ENCODE peak calls at places on chromosomes 4 and X, in eight cellular contexts. D is G401; U is activated CD4-positive, alpha-beta T cell treated with anti-CD3 and anti-CD28 coated beads, Interleukin-2, amount 10 ng/mL, durations not matched to agents 7 days and 5 days; R is effector memory CD4-positive, alpha-beta T cell; O is ureter; B is fibroblast of lung; P is non-pigmented ciliary epithelial cell; M is AG08395. J is an unnamed sample.

GRCh38 chrX:55907968-55908607 is 190.5 kb downstream of the RRAGB start:
- DNase-seq in U (peak), B (peak), P (no peak), M (peak), R (peak), O (peak), D (peak), J (no peak)

GRCh38 chr4:87937523-87937922 is 38.0 kb upstream of the SPP1 start:
- DNase-seq in U (no peak), D (no peak), M (no peak), P (no peak), B (no peak), O (no peak), R (no peak), J (no peak)

GRCh38 chr4:38071801-38072567 is 111.8 kb downstream of the PTTG2 start:
- DNase-seq in M (no peak), P (no peak), B (no peak), D (no peak), U (no peak), R (no peak), O (no peak), J (peak)

GRCh38 chr4:138327334-138327733 is 85.2 kb upstream of the SLC7A11 start:
- DNase-seq in O (no peak), M (no peak), U (no peak), D (no peak), R (no peak), B (no peak), P (no peak), J (no peak)

GRCh38 chrX:56310581-56310980 is 78.4 kb downstream of the KLF8 start:
- DNase-seq in M (no peak), O (no peak), R (no peak), P (no peak), B (no peak), D (no peak), U (no peak), J (no peak)

GRCh38 chr4:68256284-68256683 is 10.8 kb upstream of the TMPRSS11B start:
- DNase-seq in M (no peak), P (no peak), B (peak), D (no peak), R (no peak), O (no peak), U (no peak), J (no peak)

GRCh38 chr4:13524504-13525243 is 19.6 kb downstream of the NKX3-2 start:
- DNase-seq in M (peak), B (peak), D (no peak), R (no peak), O (no peak), U (no peak), P (no peak), J (no peak)

GRCh38 chr4:80370635-80371034 is 35.1 kb downstream of the CFAP299 start:
- DNase-seq in B (no peak), O (no peak), R (no peak), P (no peak), M (no peak), U (no peak), D (no peak), J (no peak)

GRCh38 chrX:72105436-72105835 is 26.3 kb downstream of the RTL5 start:
- DNase-seq in R (peak), D (no peak), B (no peak), U (peak), P (no peak), M (no peak), O (no peak), J (no peak)

GRCh38 chrX:133085785-133086184 is 11.1 kb downstream of the USP26 start:
- DNase-seq in B (no peak), R (no peak), D (no peak), O (no peak), M (no peak), U (no peak), P (no peak), J (no peak)

GRCh38 chr4:110309686-110310085 is 111.3 kb upstream of the ELOVL6 start:
- DNase-seq in U (no peak), D (no peak), M (peak), O (no peak), P (no peak), B (peak), R (no peak), J (no peak)

GRCh38 chr4:16124232-16124631 is 40.4 kb upstream of the PROM1 start:
- DNase-seq in M (no peak), P (no peak), U (no peak), D (peak), O (no peak), B (peak), R (no peak), J (no peak)

GRCh38 chr4:181478675-181479074 is 764.5 kb upstream of the TENM3 start:
- DNase-seq in U (no peak), P (no peak), D (no peak), B (peak), M (no peak), R (no peak), O (no peak), J (no peak)

GRCh38 chrX:139881572-139881971 is 51.3 kb downstream of the ATP11C start:
- DNase-seq in U (no peak), O (no peak), R (no peak), M (peak), B (peak), P (no peak), D (no peak), J (no peak)

GRCh38 chr4:1862055-1862911 is 6.3 kb upstream of the LETM1 start:
- DNase-seq in U (no peak), D (no peak), B (no peak), O (no peak), R (no peak), M (no peak), P (no peak), J (no peak)

GRCh38 chr4:83890816-83891215 is 354.9 kb downstream of the GPAT3 start:
- DNase-seq in D (no peak), P (no peak), R (no peak), B (peak), M (no peak), U (no peak), O (no peak), J (no peak)

GRCh38 chr4:127214936-127215335 is 417.8 kb upstream of the INTU start:
- DNase-seq in R (no peak), D (no peak), U (no peak), B (no peak), M (no peak), O (no peak), P (no peak), J (no peak)

GRCh38 chrX:101383679-101384078 is 2.3 kb downstream of the BTK start:
- DNase-seq in B (no peak), M (no peak), R (no peak), D (no peak), U (no peak), O (no peak), P (no peak), J (no peak)

GRCh38 chrX:1389181-1389992 is 2.5 kb downstream of the SLC25A6 start:
- DNase-seq in D (no peak), O (peak), M (no peak), R (no peak), B (no peak), U (peak), P (no peak), J (peak)